ENCODE peak calls at places on chromosome 1, in ten cellular contexts. I is head of caudate nucleus; C is GM20000; L is lung; T is ELR; D is activated naive CD4-positive, alpha-beta T cell; P is activated CD4-positive, alpha-beta T cell treated with anti-CD3 and anti-CD28 coated beads for 1 hour; K is neural crest cell; F is SJSA1; R is cardiac fibroblast. W is an unnamed sample.

GRCh38 chr1:147626739-147627138 is 43.6 kb downstream of the ACP6 start:
- DNase-seq in I (no peak), C (no peak), L (no peak), T (no peak), D (no peak), P (no peak), K (no peak), F (no peak), R (no peak), W (no peak)

GRCh38 chr1:39214021-39214713 is 9.7 kb downstream of the MACF1 start:
- DNase-seq in I (peak; percentile 60), C (no peak), L (peak; percentile 49), T (no peak), D (no peak), P (no peak), K (no peak), F (no peak), R (peak; percentile 24), W (peak; percentile 89)

GRCh38 chr1:205948000-205948399 is 4.7 kb upstream of the SLC26A9 start:
- DNase-seq in I (no peak), C (no peak), L (no peak), T (no peak), D (no peak), P (no peak), K (no peak), F (no peak), R (no peak), W (no peak)

GRCh38 chr1:178465011-178465410 is 31.8 kb downstream of the CLEC20A start:
- DNase-seq in I (no peak), C (no peak), L (no peak), T (peak; percentile 61), D (no peak), P (no peak), K (no peak), F (no peak), R (peak; percentile 80), W (no peak)

GRCh38 chr1:159826436-159827101 is at the start of gene SLAMF8:
- DNase-seq in I (peak; percentile 16), C (peak; percentile 42), L (peak; percentile 40), T (no peak), D (no peak), P (no peak), K (no peak), F (no peak), R (peak; percentile 50), W (peak; percentile 13)

GRCh38 chr1:82154231-82154630 is 353.5 kb downstream of the ADGRL2 start:
- DNase-seq in I (no peak), C (no peak), L (no peak), T (no peak), D (no peak), P (no peak), K (no peak), F (no peak), R (no peak), W (no peak)

GRCh38 chr1:186082235-186082937 is 292.7 kb downstream of the TPR start:
- DNase-seq in I (peak; percentile 21), C (peak; percentile 13), L (peak; percentile 83), T (peak; percentile 30), D (no peak), P (no peak), K (peak; percentile 27), F (peak; percentile 50), R (peak; percentile 90), W (peak; percentile 7)

GRCh38 chr1:203069028-203069804 is 16.6 kb downstream of the MYOG start:
- DNase-seq in I (no peak), C (no peak), L (no peak), T (no peak), D (no peak), P (no peak), K (no peak), F (no peak), R (no peak), W (peak; percentile 21)

GRCh38 chr1:30749691-30750583 is 7.6 kb downstream of the LAPTM5 start:
- DNase-seq in I (no peak), C (no peak), L (no peak), T (no peak), D (no peak), P (peak; percentile 47), K (no peak), F (no peak), R (no peak), W (no peak)

GRCh38 chr1:191306916-191307315 is 829.3 kb upstream of the BRINP3 start:
- DNase-seq in I (no peak), C (no peak), L (no peak), T (no peak), D (no peak), P (no peak), K (no peak), F (no peak), R (no peak), W (no peak)

GRCh38 chr1:2801535-2802291 is at the start of gene TTC34:
- DNase-seq in I (no peak), C (peak; percentile 75), L (no peak), T (no peak), D (no peak), P (no peak), K (no peak), F (no peak), R (no peak), W (no peak)

GRCh38 chr1:151680391-151680790 is 36.2 kb downstream of the CELF3 start:
- DNase-seq in I (no peak), C (no peak), L (no peak), T (peak; percentile 58), D (no peak), P (no peak), K (no peak), F (no peak), R (peak; percentile 51), W (no peak)